ENCODE peak calls at places on chromosomes 11 and 22, in four cellular contexts. B, U, X and M are unnamed samples.

GRCh38 chr11:73175551-73176144 is 33.5 kb upstream of the FCHSD2 start:
- DNase-seq in U (no peak), X (no peak), B (no peak), M (no peak)

GRCh38 chr22:24219750-24220149 is 25.1 kb downstream of the GGT5 start:
- DNase-seq in B (no peak), X (no peak), U (no peak), M (no peak)

GRCh38 chr22:36732609-36733008 is 29.1 kb upstream of the CACNG2 start:
- DNase-seq in U (no peak), B (no peak), X (no peak), M (no peak)

GRCh38 chr11:72326151-72326842 is 82.3 kb upstream of the PHOX2A start:
- DNase-seq in B (no peak), U (no peak), X (no peak), M (no peak)

GRCh38 chr11:111115890-111116289 is 129.6 kb upstream of the POU2AF2 start:
- DNase-seq in X (no peak), B (no peak), U (no peak), M (no peak)

GRCh38 chr22:29531419-29531818 is 22.1 kb downstream of the THOC5 start:
- DNase-seq in B (no peak), U (peak; percentile 11), X (no peak), M (no peak)

GRCh38 chr11:57567210-57567511 is 311 bp downstream of the UBE2L6 start:
- DNase-seq in X (peak; percentile 32), U (no peak), B (peak; percentile 39), M (no peak)

GRCh38 chr22:31923166-31923565 is 21.2 kb upstream of the YWHAH start:
- DNase-seq in U (no peak), B (no peak), X (no peak), M (no peak)

GRCh38 chr22:45692549-45692948 is 20.9 kb downstream of the ATXN10 start:
- DNase-seq in U (no peak), B (no peak), X (no peak), M (no peak)

GRCh38 chr22:47008208-47008885 is 245.9 kb downstream of the TBC1D22A start:
- DNase-seq in X (no peak), U (no peak), B (no peak), M (no peak)

GRCh38 chr11:73009972-73010371 is 132.1 kb downstream of the FCHSD2 start:
- DNase-seq in U (no peak), B (no peak), X (no peak), M (no peak)

GRCh38 chr11:66343176-66343575 is 1.7 kb downstream of the BRMS1 start:
- DNase-seq in X (no peak), B (no peak), U (no peak), M (peak; percentile 8)

GRCh38 chr11:30458541-30458940 is 127.6 kb downstream of the MPPED2 start:
- DNase-seq in U (no peak), X (no peak), B (no peak), M (no peak)

GRCh38 chr11:74731301-74732094 is at the start of gene CHRDL2:
- DNase-seq in X (no peak), B (peak; percentile 49), U (no peak), M (no peak)

GRCh38 chr11:118658372-118659313 is 20.8 kb downstream of the TREH start:
- DNase-seq in U (no peak), B (no peak), X (no peak), M (no peak)

DNA sequence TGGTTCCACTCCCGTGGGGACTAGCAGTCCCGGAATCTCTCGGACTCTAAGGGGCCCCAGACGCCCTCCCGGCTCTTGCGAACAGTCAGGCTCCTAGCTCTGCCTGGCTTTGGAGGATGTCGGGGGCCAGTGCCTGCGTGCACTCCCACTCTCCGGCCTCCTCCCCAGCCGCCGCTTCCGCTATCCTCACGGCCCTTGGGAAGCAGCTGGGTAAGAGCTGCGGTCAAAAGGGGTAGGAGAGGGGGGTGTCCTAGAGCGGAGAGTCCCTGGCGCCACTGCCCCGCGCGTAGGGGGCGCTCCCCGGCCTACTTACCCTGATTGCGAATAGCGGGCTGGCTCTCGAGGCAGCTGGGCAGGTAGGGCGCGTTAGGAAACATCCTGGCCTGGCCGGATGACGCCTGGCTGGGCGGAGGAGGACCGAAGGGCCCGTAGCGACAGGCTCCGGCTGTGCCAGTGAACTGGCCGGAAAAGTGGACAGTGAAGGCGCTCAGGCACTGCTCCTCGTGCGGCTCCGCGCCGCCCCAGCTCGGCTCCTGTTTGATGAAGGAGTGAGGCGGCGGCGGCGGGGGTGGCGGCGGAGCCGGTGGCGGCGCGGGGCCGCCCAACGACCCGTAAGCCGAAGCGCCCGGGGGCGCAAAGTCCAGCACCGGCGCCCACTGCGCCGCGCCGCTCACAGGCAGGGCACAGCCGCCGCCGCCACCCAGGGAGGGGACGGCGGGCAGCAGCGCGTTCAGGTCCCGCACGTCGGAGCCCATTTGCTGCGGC is 770 bp downstream of the WT1 start:
- DNase-seq in U (no peak), X (no peak), B (peak; percentile 63), M (no peak)
- TF ChIP-seq CTCF in U (no peak), X (no peak), B (peak; percentile 9), M (no peak)

GRCh38 chr11:17770048-17770652 is 35.6 kb downstream of the KCNC1 start:
- DNase-seq in U (peak; percentile 48), B (no peak), X (no peak), M (no peak)
- TF ChIP-seq CTCF in U (peak; percentile 62), B (no peak), X (no peak), M (no peak)

DNA sequence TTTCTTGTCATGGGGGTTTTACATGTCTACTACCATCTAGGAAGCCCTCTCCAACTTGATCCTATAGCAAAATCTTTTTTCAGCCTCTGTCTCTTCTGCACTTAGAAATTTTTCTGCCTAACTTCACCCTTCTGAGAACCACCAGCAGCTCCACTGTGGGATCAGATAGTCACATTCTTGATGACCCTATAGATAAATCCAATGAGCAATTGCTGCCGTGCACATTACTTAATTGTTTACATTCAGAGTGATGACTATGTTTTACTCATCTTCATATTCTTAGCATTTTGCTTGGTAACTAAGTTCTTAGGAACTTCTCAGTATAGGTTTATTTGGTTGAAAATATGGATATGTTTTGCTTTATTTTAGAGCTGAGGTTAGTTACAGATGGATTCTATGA is 12.4 kb upstream of the ETS1 start:
- DNase-seq in U (no peak), B (no peak), X (no peak), M (no peak)
- TF ChIP-seq CTCF in U (no peak), B (no peak), X (no peak), M (no peak)

DNA sequence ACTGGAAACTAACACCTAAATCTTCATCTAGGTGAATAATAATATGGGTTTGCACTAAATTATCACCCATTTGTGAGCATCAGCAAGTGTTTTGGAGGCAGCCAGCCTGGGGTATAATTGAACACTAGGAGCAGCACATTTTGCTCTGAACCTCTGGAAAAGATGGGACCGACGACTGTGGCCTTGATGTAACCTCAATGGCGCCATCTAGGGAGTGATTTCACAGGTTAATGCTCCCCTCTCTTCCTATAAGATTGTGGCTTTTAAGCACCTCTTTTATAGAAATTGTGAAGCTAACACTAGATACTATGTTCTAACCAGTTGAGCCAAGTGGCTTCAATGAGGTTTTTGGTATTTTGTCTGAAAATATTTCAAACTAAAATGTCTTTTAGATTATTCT is 203.7 kb downstream of the NELL1 start:
- DNase-seq in U (peak; percentile 72), X (peak; percentile 24), B (no peak), M (no peak)
- TF ChIP-seq CTCF in U (peak; percentile 69), X (no peak), B (no peak), M (peak; percentile 24)

GRCh38 chr11:59221438-59221837 is 8.7 kb upstream of the MPEG1 start:
- DNase-seq in U (no peak), X (no peak), B (no peak), M (no peak)
- TF ChIP-seq CTCF in U (no peak), X (no peak), B (no peak), M (no peak)